ENCODE peak calls at places on chromosomes 7 and 10, in nine cellular contexts. One of them, this sample, is unnamed.

GRCh38 chr10:28558923-28559508 is 26.1 kb downstream of the WAC start:
- DNase-seq in NCI-H774: no peak
- DNase-seq in T-helper 1 cell: no peak
- DNase-seq in heart right ventricle: no peak
- DNase-seq in activated CD4-positive, alpha-beta T cell treated with anti-CD3 and anti-CD28 coated beads, Interleukin-2, amount 50 U/mL, for 48 hours: no peak
- DNase-seq in activated T-helper 1 cell treated with anti-CD3 and anti-CD28 coated beads, Interleukin-2, amount 50 U/mL, for 16 hours: no peak
- DNase-seq in stimulated activated CD4-positive, alpha-beta T cell treated with anti-CD3 and anti-CD28 coated beads, TNF-alpha, amount 100 ng/mL, for 24 hours: no peak
- DNase-seq in non-pigmented ciliary epithelial cell: no peak
- DNase-seq in kidney glomerular epithelial cell: no peak
- DNase-seq in this sample: no peak

GRCh38 chr7:98168904-98169621 is 42.2 kb upstream of the BHLHA15 start:
- DNase-seq in kidney glomerular epithelial cell: no peak
- DNase-seq in NCI-H774: no peak
- DNase-seq in activated T-helper 1 cell treated with anti-CD3 and anti-CD28 coated beads, Interleukin-2, amount 50 U/mL, for 16 hours: no peak
- DNase-seq in non-pigmented ciliary epithelial cell: no peak
- DNase-seq in stimulated activated CD4-positive, alpha-beta T cell treated with anti-CD3 and anti-CD28 coated beads, TNF-alpha, amount 100 ng/mL, for 24 hours: no peak
- DNase-seq in T-helper 1 cell: no peak
- DNase-seq in activated CD4-positive, alpha-beta T cell treated with anti-CD3 and anti-CD28 coated beads, Interleukin-2, amount 50 U/mL, for 48 hours: no peak
- DNase-seq in heart right ventricle: no peak
- DNase-seq in this sample: no peak

GRCh38 chr7:131327049-131327625 is 539 bp upstream of the MKLN1 start:
- DNase-seq in NCI-H774: no peak
- DNase-seq in non-pigmented ciliary epithelial cell: peak; percentile 28
- DNase-seq in heart right ventricle: peak; percentile 52
- DNase-seq in activated T-helper 1 cell treated with anti-CD3 and anti-CD28 coated beads, Interleukin-2, amount 50 U/mL, for 16 hours: no peak
- DNase-seq in stimulated activated CD4-positive, alpha-beta T cell treated with anti-CD3 and anti-CD28 coated beads, TNF-alpha, amount 100 ng/mL, for 24 hours: no peak
- DNase-seq in kidney glomerular epithelial cell: peak; percentile 74
- DNase-seq in T-helper 1 cell: no peak
- DNase-seq in activated CD4-positive, alpha-beta T cell treated with anti-CD3 and anti-CD28 coated beads, Interleukin-2, amount 50 U/mL, for 48 hours: no peak
- DNase-seq in this sample: no peak

GRCh38 chr10:52525761-52526160 is 211.7 kb downstream of the DKK1 start:
- DNase-seq in stimulated activated CD4-positive, alpha-beta T cell treated with anti-CD3 and anti-CD28 coated beads, TNF-alpha, amount 100 ng/mL, for 24 hours: no peak
- DNase-seq in activated T-helper 1 cell treated with anti-CD3 and anti-CD28 coated beads, Interleukin-2, amount 50 U/mL, for 16 hours: no peak
- DNase-seq in kidney glomerular epithelial cell: no peak
- DNase-seq in non-pigmented ciliary epithelial cell: no peak
- DNase-seq in activated CD4-positive, alpha-beta T cell treated with anti-CD3 and anti-CD28 coated beads, Interleukin-2, amount 50 U/mL, for 48 hours: no peak
- DNase-seq in NCI-H774: no peak
- DNase-seq in T-helper 1 cell: no peak
- DNase-seq in heart right ventricle: no peak
- DNase-seq in this sample: no peak

GRCh38 chr7:405489-406211 is 114.0 kb downstream of the PDGFA start:
- DNase-seq in activated CD4-positive, alpha-beta T cell treated with anti-CD3 and anti-CD28 coated beads, Interleukin-2, amount 50 U/mL, for 48 hours: no peak
- DNase-seq in NCI-H774: no peak
- DNase-seq in non-pigmented ciliary epithelial cell: no peak
- DNase-seq in kidney glomerular epithelial cell: no peak
- DNase-seq in stimulated activated CD4-positive, alpha-beta T cell treated with anti-CD3 and anti-CD28 coated beads, TNF-alpha, amount 100 ng/mL, for 24 hours: no peak
- DNase-seq in T-helper 1 cell: no peak
- DNase-seq in activated T-helper 1 cell treated with anti-CD3 and anti-CD28 coated beads, Interleukin-2, amount 50 U/mL, for 16 hours: no peak
- DNase-seq in heart right ventricle: no peak
- DNase-seq in this sample: peak; percentile 40

GRCh38 chr10:63549810-63550209 is 28.6 kb downstream of the REEP3 start:
- DNase-seq in stimulated activated CD4-positive, alpha-beta T cell treated with anti-CD3 and anti-CD28 coated beads, TNF-alpha, amount 100 ng/mL, for 24 hours: no peak
- DNase-seq in T-helper 1 cell: no peak
- DNase-seq in activated T-helper 1 cell treated with anti-CD3 and anti-CD28 coated beads, Interleukin-2, amount 50 U/mL, for 16 hours: no peak
- DNase-seq in activated CD4-positive, alpha-beta T cell treated with anti-CD3 and anti-CD28 coated beads, Interleukin-2, amount 50 U/mL, for 48 hours: no peak
- DNase-seq in non-pigmented ciliary epithelial cell: no peak
- DNase-seq in kidney glomerular epithelial cell: no peak
- DNase-seq in heart right ventricle: no peak
- DNase-seq in NCI-H774: no peak
- DNase-seq in this sample: no peak

GRCh38 chr7:2729043-2729892 is 41.3 kb downstream of the AMZ1 start:
- DNase-seq in activated T-helper 1 cell treated with anti-CD3 and anti-CD28 coated beads, Interleukin-2, amount 50 U/mL, for 16 hours: no peak
- DNase-seq in activated CD4-positive, alpha-beta T cell treated with anti-CD3 and anti-CD28 coated beads, Interleukin-2, amount 50 U/mL, for 48 hours: no peak
- DNase-seq in T-helper 1 cell: no peak
- DNase-seq in NCI-H774: no peak
- DNase-seq in non-pigmented ciliary epithelial cell: no peak
- DNase-seq in kidney glomerular epithelial cell: no peak
- DNase-seq in stimulated activated CD4-positive, alpha-beta T cell treated with anti-CD3 and anti-CD28 coated beads, TNF-alpha, amount 100 ng/mL, for 24 hours: no peak
- DNase-seq in heart right ventricle: no peak
- DNase-seq in this sample: no peak

GRCh38 chr7:3083350-3083749 is 39.7 kb upstream of the CARD11 start:
- DNase-seq in kidney glomerular epithelial cell: no peak
- DNase-seq in activated CD4-positive, alpha-beta T cell treated with anti-CD3 and anti-CD28 coated beads, Interleukin-2, amount 50 U/mL, for 48 hours: no peak
- DNase-seq in NCI-H774: no peak
- DNase-seq in T-helper 1 cell: no peak
- DNase-seq in stimulated activated CD4-positive, alpha-beta T cell treated with anti-CD3 and anti-CD28 coated beads, TNF-alpha, amount 100 ng/mL, for 24 hours: no peak
- DNase-seq in non-pigmented ciliary epithelial cell: no peak
- DNase-seq in heart right ventricle: no peak
- DNase-seq in activated T-helper 1 cell treated with anti-CD3 and anti-CD28 coated beads, Interleukin-2, amount 50 U/mL, for 16 hours: no peak
- DNase-seq in this sample: no peak

GRCh38 chr7:76047305-76047810 is 442 bp downstream of the STYXL1 start:
- DNase-seq in non-pigmented ciliary epithelial cell: no peak
- DNase-seq in stimulated activated CD4-positive, alpha-beta T cell treated with anti-CD3 and anti-CD28 coated beads, TNF-alpha, amount 100 ng/mL, for 24 hours: no peak
- DNase-seq in NCI-H774: no peak
- DNase-seq in activated CD4-positive, alpha-beta T cell treated with anti-CD3 and anti-CD28 coated beads, Interleukin-2, amount 50 U/mL, for 48 hours: peak; percentile 7
- DNase-seq in heart right ventricle: no peak
- DNase-seq in activated T-helper 1 cell treated with anti-CD3 and anti-CD28 coated beads, Interleukin-2, amount 50 U/mL, for 16 hours: no peak
- DNase-seq in kidney glomerular epithelial cell: no peak
- DNase-seq in T-helper 1 cell: peak; percentile 11
- DNase-seq in this sample: no peak

GRCh38 chr7:82444220-82445049 is 858 bp upstream of the CACNA2D1 start:
- DNase-seq in stimulated activated CD4-positive, alpha-beta T cell treated with anti-CD3 and anti-CD28 coated beads, TNF-alpha, amount 100 ng/mL, for 24 hours: no peak
- DNase-seq in activated T-helper 1 cell treated with anti-CD3 and anti-CD28 coated beads, Interleukin-2, amount 50 U/mL, for 16 hours: no peak
- DNase-seq in NCI-H774: peak; percentile 75
- DNase-seq in non-pigmented ciliary epithelial cell: no peak
- DNase-seq in T-helper 1 cell: no peak
- DNase-seq in activated CD4-positive, alpha-beta T cell treated with anti-CD3 and anti-CD28 coated beads, Interleukin-2, amount 50 U/mL, for 48 hours: no peak
- DNase-seq in kidney glomerular epithelial cell: no peak
- DNase-seq in heart right ventricle: no peak
- DNase-seq in this sample: peak; percentile 59

This sample was measured in sciatic nerve.